ENCODE peak calls at places on chromosomes 3 and 15, in eight cellular contexts. Z, G, F, R, D, Q, B and X are unnamed samples.

GRCh38 chr3:159761377-159761776 is 227.3 kb upstream of the IL12A start:
- DNase-seq in Z (peak), G (peak), F (no peak), R (peak), D (no peak), Q (peak), B (peak), X (no peak)

GRCh38 chr15:80507638-80508316 is 103.6 kb downstream of the ARNT2 start:
- DNase-seq in Z (peak), G (no peak), F (no peak), R (no peak), D (peak), Q (peak), B (no peak), X (no peak)

GRCh38 chr3:137165117-137165806 is 207.5 kb downstream of the IL20RB start:
- DNase-seq in Z (peak), G (no peak), F (no peak), R (no peak), D (peak), Q (no peak), B (peak), X (peak)

GRCh38 chr3:30538787-30539186 is 67.6 kb upstream of the TGFBR2 start:
- DNase-seq in Z (peak), G (no peak), F (no peak), R (no peak), D (peak), Q (peak), B (peak), X (peak)

GRCh38 chr15:79130535-79131130 is 40.1 kb upstream of the RASGRF1 start:
- DNase-seq in Z (no peak), G (no peak), F (no peak), R (no peak), D (no peak), Q (no peak), B (no peak), X (no peak)

GRCh38 chr3:48565591-48566400 is 2.2 kb upstream of the UCN2 start:
- DNase-seq in Z (peak), G (no peak), F (no peak), R (no peak), D (peak), Q (no peak), B (peak), X (no peak)

GRCh38 chr15:31489801-31490646 is 163.4 kb downstream of the KLF13 start:
- DNase-seq in Z (peak), G (peak), F (peak), R (no peak), D (peak), Q (no peak), B (peak), X (no peak)

GRCh38 chr15:73978896-73979295 is 13.2 kb downstream of the STOML1 start:
- DNase-seq in Z (no peak), G (no peak), F (no peak), R (no peak), D (no peak), Q (no peak), B (no peak), X (no peak)

GRCh38 chr3:24259901-24260512 is 234.6 kb downstream of the THRB start:
- DNase-seq in Z (peak), G (peak), F (no peak), R (no peak), D (no peak), Q (no peak), B (no peak), X (no peak)

GRCh38 chr3:197309528-197310361 is 11.3 kb upstream of the DLG1 start:
- DNase-seq in Z (peak), G (no peak), F (no peak), R (no peak), D (peak), Q (peak), B (no peak), X (peak)
- H3K4me3 ChIP-seq in Z (no peak), G (no peak), F (no peak), R (no peak), D (no peak), Q (no peak), B (no peak), X (no peak)

GRCh38 chr15:82176528-82176927 is 86.0 kb downstream of the EFL1 start:
- DNase-seq in Z (no peak), G (no peak), F (no peak), R (no peak), D (peak), Q (no peak), B (no peak), X (no peak)
- TF ChIP-seq CTCF in Z (peak), G (no peak), F (no peak), R (no peak), D (no peak), Q (no peak), B (no peak), X (no peak)

DNA sequence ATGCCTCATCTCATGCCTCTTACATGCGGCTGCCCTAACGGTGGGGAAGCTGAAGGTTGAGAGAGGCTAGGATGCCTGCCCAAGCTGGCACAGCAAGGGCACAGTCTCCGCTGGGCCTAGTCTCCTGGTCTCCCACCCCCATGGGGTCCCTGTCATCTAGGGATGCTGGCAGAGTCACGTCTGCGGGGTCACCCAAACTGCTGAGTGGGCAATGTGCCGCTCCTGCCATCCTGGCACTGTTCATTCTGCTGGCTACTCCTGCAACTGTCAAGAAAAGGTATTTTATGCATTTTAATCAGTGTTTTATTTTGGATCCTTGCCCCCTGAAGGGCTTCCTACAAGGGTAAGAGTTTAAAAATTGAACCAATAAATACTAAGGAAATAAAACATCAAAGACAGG is 12.8 kb downstream of the LINGO1 start:
- DNase-seq in Z (no peak), G (no peak), F (no peak), R (no peak), D (no peak), Q (no peak), B (no peak), X (no peak)
- H3K4me3 ChIP-seq in Z (no peak), G (no peak), F (no peak), R (no peak), D (no peak), Q (no peak), B (no peak), X (no peak)

DNA sequence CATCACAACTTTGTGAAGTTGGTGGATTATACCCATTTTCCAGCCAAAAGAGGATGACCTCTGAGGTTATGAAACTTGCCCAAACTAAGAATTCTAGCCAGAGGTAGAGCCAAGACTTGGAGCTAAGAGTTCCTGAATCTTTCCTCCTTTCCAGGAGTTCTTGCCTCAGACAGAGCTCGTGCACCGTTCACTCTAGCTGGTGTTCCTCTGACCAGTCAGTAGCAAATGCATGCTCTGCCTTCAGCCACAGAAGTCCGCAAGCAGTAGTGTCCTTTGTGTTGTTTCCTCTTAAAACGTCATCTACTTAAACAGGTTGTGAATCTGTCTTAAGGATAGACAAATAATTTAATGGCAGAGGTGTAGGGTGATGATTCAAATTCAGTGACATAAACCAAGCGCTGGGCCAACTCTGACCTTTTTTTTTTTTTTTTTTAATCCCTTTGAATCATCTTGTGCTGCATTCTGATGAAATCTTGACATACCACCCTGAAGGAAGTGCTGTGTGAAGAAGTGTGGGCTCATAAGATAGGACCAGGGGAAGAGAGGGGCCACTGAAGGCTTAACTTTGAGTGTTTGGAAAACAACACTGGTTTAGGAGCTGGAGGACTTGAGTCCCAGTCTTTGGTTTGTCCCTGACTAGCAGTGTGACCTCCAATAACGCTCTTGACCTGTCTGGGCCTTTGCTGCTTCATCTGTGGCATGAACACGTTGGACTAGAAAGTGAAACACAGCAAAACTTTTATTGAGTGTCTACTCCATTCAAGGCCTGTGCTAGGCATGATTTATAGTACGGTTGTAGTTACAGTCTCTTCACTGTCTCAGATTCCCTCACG is 53.4 kb downstream of the ITPR1 start:
- DNase-seq in Z (no peak), G (no peak), F (no peak), R (no peak), D (no peak), Q (no peak), B (no peak), X (no peak)
- TF ChIP-seq CTCF in Z (no peak), G (no peak), F (no peak), R (no peak), D (no peak), Q (no peak), B (no peak), X (no peak)

DNA sequence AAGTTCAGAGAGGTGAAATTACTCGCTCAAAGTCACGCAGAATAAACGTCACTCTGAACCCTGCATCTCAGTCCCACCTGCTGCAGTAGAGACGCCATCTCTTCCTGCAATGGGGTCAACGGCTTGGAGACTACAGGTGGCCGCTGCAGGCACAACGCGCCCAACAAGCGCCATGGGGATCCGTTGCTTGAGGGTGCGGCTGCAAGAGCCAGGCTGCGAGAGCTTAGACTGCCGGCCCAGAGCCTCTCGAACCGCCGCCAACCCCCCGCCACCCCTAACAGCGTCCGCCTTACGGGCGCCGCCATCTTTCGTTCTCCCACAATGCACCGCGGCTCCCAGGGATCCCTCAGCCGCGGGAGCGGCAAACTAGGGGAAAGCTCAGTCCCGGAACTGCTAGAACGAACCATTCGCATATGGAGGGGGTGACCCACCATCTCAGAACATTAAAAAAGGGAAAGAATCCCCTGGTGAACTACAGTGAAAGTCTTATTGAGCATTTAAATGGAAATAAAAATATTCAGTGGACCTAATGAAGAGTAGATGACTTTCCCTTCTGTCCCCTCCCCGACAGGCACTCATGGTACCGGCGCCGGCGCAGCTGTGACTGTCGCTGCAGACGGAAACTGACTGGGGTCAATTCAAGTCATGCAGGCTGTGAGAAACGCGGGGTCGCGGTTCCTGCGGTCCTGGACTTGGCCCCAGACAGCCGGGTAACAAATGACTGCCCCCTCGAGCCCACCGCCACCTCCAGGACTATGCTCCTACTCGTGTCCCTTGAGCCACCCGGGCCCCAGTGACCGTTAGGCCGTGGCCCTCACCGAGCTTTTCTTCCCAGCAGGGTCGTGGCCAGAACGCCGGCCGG is at the start of the genes MRPL46 and MRPS11:
- DNase-seq in Z (peak), G (peak), F (peak), R (peak), D (peak), Q (peak), B (peak), X (no peak)
- H3K4me3 ChIP-seq in Z (peak), G (peak), F (peak), R (peak), D (peak), Q (peak), B (peak), X (peak)

DNA sequence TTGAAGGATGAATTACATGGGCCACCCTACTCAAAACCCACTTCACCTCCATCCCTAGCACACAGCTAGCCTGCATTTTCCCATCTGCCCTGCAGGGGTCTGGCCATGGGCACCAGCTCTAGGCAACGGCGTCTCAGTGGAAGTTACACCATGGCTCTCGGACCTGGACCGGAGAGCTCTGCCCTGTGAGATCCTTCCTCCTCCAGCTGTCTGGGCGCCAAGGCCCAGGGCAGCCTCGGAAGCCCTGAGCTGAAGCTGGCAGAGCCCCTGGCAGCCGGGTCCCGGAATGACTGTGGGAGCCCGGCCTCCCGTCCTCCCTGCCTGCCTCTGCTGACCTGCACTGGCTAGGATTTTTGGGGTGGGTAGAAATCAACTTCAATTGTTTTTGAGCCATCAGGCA is 98.9 kb downstream of the CHSY1 start:
- DNase-seq in Z (no peak), G (no peak), F (no peak), R (no peak), D (no peak), Q (no peak), B (peak), X (no peak)
- TF ChIP-seq CTCF in Z (peak), G (no peak), F (peak), R (peak), D (peak), Q (peak), B (peak), X (peak)